ENCODE peak calls at places on chromosomes 5 and 9, in six cellular contexts. I is cardiac fibroblast; V is HEK293T; N is GF-D8; U is effector CD8-positive, alpha-beta T cell; E is mesenteric fat pad. X is an unnamed sample.

GRCh38 chr5:102048940-102049339 is 247.1 kb downstream of the SLCO4C1 start:
- DNase-seq in E (no peak), V (no peak), U (no peak), I (no peak), N (no peak), X (no peak)

GRCh38 chr9:110919609-110920008 is 118.7 kb downstream of the LPAR1 start:
- DNase-seq in V (no peak), N (no peak), I (peak; percentile 88), E (no peak), U (no peak), X (peak; percentile 44)

GRCh38 chr9:121885345-121885901 is 207.7 kb downstream of the TTLL11 start:
- DNase-seq in V (no peak), E (no peak), U (no peak), I (no peak), N (no peak), X (no peak)

GRCh38 chr9:72588336-72588735 is 66.9 kb downstream of the TMC1 start:
- DNase-seq in U (no peak), V (no peak), N (no peak), E (no peak), I (peak; percentile 87), X (no peak)

GRCh38 chr5:177359451-177359851 is 1.7 kb downstream of the RGS14 start:
- DNase-seq in I (no peak), V (no peak), E (no peak), N (no peak), U (no peak), X (no peak)

GRCh38 chr9:20618361-20618799 is 3.9 kb downstream of the MLLT3 start:
- DNase-seq in V (no peak), U (no peak), I (peak; percentile 84), E (no peak), N (no peak), X (no peak)

GRCh38 chr9:77915744-77916143 is 115.9 kb downstream of the GNAQ start:
- DNase-seq in E (no peak), I (no peak), V (no peak), U (no peak), N (no peak), X (no peak)

GRCh38 chr5:111742595-111742994 is 14.4 kb downstream of the NREP start:
- DNase-seq in V (peak; percentile 10), E (no peak), I (peak; percentile 91), N (no peak), U (no peak), X (peak; percentile 46)

GRCh38 chr5:56048124-56048523 is 53.4 kb upstream of the IL6ST start:
- DNase-seq in U (no peak), V (no peak), E (no peak), N (no peak), I (no peak), X (no peak)

GRCh38 chr9:22005083-22005699 is 3.9 kb downstream of the CDKN2B start:
- DNase-seq in N (no peak), V (no peak), I (no peak), E (no peak), U (no peak), X (no peak)

GRCh38 chr9:90112791-90113190 is 508.0 kb downstream of the GADD45G start:
- DNase-seq in E (no peak), V (no peak), U (no peak), N (no peak), I (peak; percentile 12), X (no peak)

GRCh38 chr9:96075757-96076156 is 200.3 kb downstream of the ERCC6L2 start:
- DNase-seq in E (no peak), I (no peak), N (no peak), V (no peak), U (no peak), X (no peak)

GRCh38 chr5:5270958-5271605 is 131.0 kb downstream of the ADAMTS16 start:
- DNase-seq in I (peak; percentile 84), E (no peak), V (peak; percentile 53), U (no peak), N (no peak), X (peak; percentile 39)

GRCh38 chr5:74801941-74802340 is 34.9 kb downstream of the NSA2 start:
- DNase-seq in V (no peak), E (no peak), U (no peak), I (no peak), N (no peak), X (no peak)

GRCh38 chr5:52665544-52665943 is 122.2 kb upstream of the ITGA1 start:
- DNase-seq in V (no peak), I (peak; percentile 32), U (no peak), E (no peak), N (no peak), X (no peak)

GRCh38 chr9:79165006-79165405 is 406.8 kb upstream of the TLE4 start:
- DNase-seq in I (peak; percentile 28), V (no peak), N (no peak), U (no peak), E (no peak), X (peak; percentile 12)

GRCh38 chr5:136164226-136164625 is 28.7 kb downstream of the SMIM32 start:
- DNase-seq in V (no peak), E (no peak), N (no peak), U (no peak), I (no peak), X (no peak)

GRCh38 chr5:39948867-39949468 is 524.2 kb upstream of the DAB2 start:
- DNase-seq in U (peak; percentile 24), E (no peak), I (peak; percentile 83), V (peak; percentile 45), N (no peak), X (peak; percentile 39)

GRCh38 chr9:2132484-2133082 is 117.4 kb downstream of the SMARCA2 start:
- DNase-seq in I (peak; percentile 77), U (no peak), N (peak; percentile 8), V (peak; percentile 7), E (no peak), X (peak; percentile 8)

GRCh38 chr9:94630833-94631232 is 8.5 kb downstream of the FBP1 start:
- DNase-seq in V (no peak), E (no peak), I (no peak), U (no peak), N (no peak), X (no peak)

GRCh38 chr5:10894445-10895054 is 133.5 kb upstream of the DAP start:
- DNase-seq in V (no peak), N (no peak), I (no peak), E (no peak), U (no peak), X (no peak)

GRCh38 chr5:160260881-160261815 is 31.8 kb downstream of the FABP6 start:
- DNase-seq in V (no peak), N (peak; percentile 83), U (no peak), E (no peak), I (peak; percentile 92), X (peak; percentile 78)

GRCh38 chr9:137369911-137370630 is 52.9 kb downstream of the EXD3 start:
- DNase-seq in V (no peak), U (no peak), I (no peak), E (peak; percentile 81), N (no peak), X (no peak)

GRCh38 chr5:93677344-93678021 is 63.9 kb downstream of the POU5F2 start:
- DNase-seq in E (no peak), N (no peak), U (no peak), I (peak; percentile 93), V (peak; percentile 75), X (peak; percentile 79)

GRCh38 chr5:163915481-163915961 is 410.1 kb downstream of the MAT2B start:
- DNase-seq in V (peak; percentile 24), I (peak; percentile 10), N (peak; percentile 88), E (no peak), U (no peak), X (no peak)

GRCh38 chr9:33290994-33291397 is 680 bp downstream of the NFX1 start:
- DNase-seq in E (no peak), I (no peak), V (peak; percentile 58), U (no peak), N (no peak), X (no peak)